ENCODE peak calls at places on chromosome 22, in seven cellular contexts. T is EL; P is H7; K is uterus; X is transverse colon; B is EH; O is stimulated activated CD4-positive, alpha-beta T cell treated with anti-CD3 and anti-CD28 coated beads, Interleukin-12 subunit alpha, Interleukin-12 subunit beta, amount 100 ng/mL, for 4 hours. Q is an unnamed sample.

GRCh38 chr22:28909375-28909774 is 26.0 kb downstream of the ZNRF3 start:
- DNase-seq in T (no peak), P (no peak), K (no peak), X (no peak), B (peak), O (peak), Q (peak)

GRCh38 chr22:44362249-44363040 is 49.7 kb upstream of the SHISAL1 start:
- DNase-seq in T (peak), P (no peak), K (peak), X (no peak), B (peak), O (no peak), Q (no peak)

GRCh38 chr22:41826430-41827383 is 6.2 kb upstream of the SREBF2 start:
- DNase-seq in T (no peak), P (no peak), K (no peak), X (peak), B (no peak), O (no peak), Q (no peak)

GRCh38 chr22:20750461-20751184 is 23.3 kb upstream of the SERPIND1 start:
- DNase-seq in T (peak), P (no peak), K (peak), X (peak), B (peak), O (peak), Q (peak)

GRCh38 chr22:37896181-37896592 is 9.9 kb upstream of the MICALL1 start:
- DNase-seq in T (no peak), P (no peak), K (no peak), X (peak), B (no peak), O (peak), Q (no peak)

GRCh38 chr22:37101311-37102063 is 8.0 kb downstream of the TMPRSS6 start:
- DNase-seq in T (no peak), P (no peak), K (no peak), X (peak), B (no peak), O (no peak), Q (no peak)

GRCh38 chr22:23657712-23658111 is 25.6 kb upstream of the DRICH1 start:
- DNase-seq in T (no peak), P (no peak), K (no peak), X (no peak), B (no peak), O (no peak), Q (no peak)

GRCh38 chr22:19744350-19745006 is 16.1 kb upstream of the TBX1 start:
- DNase-seq in T (no peak), P (no peak), K (no peak), X (no peak), B (no peak), O (no peak), Q (no peak)

GRCh38 chr22:44191036-44191454 is 10.3 kb downstream of the PARVG start:
- DNase-seq in T (peak), P (peak), K (no peak), X (no peak), B (peak), O (peak), Q (peak)

GRCh38 chr22:19497245-19497644 is 17.5 kb downstream of the CDC45 start:
- DNase-seq in T (peak), P (no peak), K (no peak), X (no peak), B (peak), O (no peak), Q (no peak)

GRCh38 chr22:50548046-50548912 is 2.6 kb downstream of the KLHDC7B start:
- DNase-seq in T (no peak), P (peak), K (no peak), X (peak), B (no peak), O (peak), Q (peak)

GRCh38 chr22:37212174-37212906 is at the start of gene SSTR3:
- DNase-seq in T (no peak), P (peak), K (no peak), X (no peak), B (peak), O (no peak), Q (no peak)

GRCh38 chr22:29907753-29908515 is 25.0 kb downstream of the MTMR3 start:
- DNase-seq in T (peak), P (no peak), K (peak), X (peak), B (peak), O (peak), Q (no peak)

GRCh38 chr22:43625242-43625641 is 186.9 kb downstream of the EFCAB6 start:
- DNase-seq in T (no peak), P (no peak), K (no peak), X (no peak), B (no peak), O (no peak), Q (no peak)

GRCh38 chr22:23216331-23217170 is 36.2 kb downstream of the BCR start:
- DNase-seq in T (no peak), P (no peak), K (no peak), X (no peak), B (no peak), O (peak), Q (peak)

Q was measured in activated T-cell treated with anti-CD3 and anti-CD28 coated beads for 24 hours.